ENCODE peak calls at places on chromosomes 3 and 15, in seven cellular contexts. F is neural progenitor cell, W is sciatic nerve, Z is NCI-H446 treated with DMSO at 0.1 percent for 48 hours, S is NCI-H2081, I is psoas muscle, N is GM04503. P is an unnamed sample.

GRCh38 chr15:64284037-64284436 is 71.9 kb downstream of the CSNK1G1 start:
- DNase-seq in F (no peak), W (no peak), N (no peak), Z (no peak), S (no peak), I (no peak), P (peak; percentile 67)

GRCh38 chr3:139944256-139944910 is 9.4 kb downstream of the CLSTN2 start:
- DNase-seq in W (no peak), Z (peak; percentile 22), F (no peak), S (no peak), N (no peak), I (no peak), P (no peak)

GRCh38 chr3:140355481-140355880 is 322.4 kb upstream of the TRIM42 start:
- DNase-seq in N (no peak), Z (no peak), W (no peak), F (no peak), I (no peak), S (no peak), P (no peak)

GRCh38 chr15:57340673-57341259 is 35.5 kb upstream of the CGNL1 start:
- DNase-seq in W (peak; percentile 73), I (no peak), S (peak; percentile 48), F (peak; percentile 70), Z (peak; percentile 12), N (no peak), P (peak; percentile 66)

GRCh38 chr3:133945696-133946095 is 50.0 kb upstream of the RAB6B start:
- DNase-seq in S (no peak), W (no peak), F (no peak), Z (no peak), N (no peak), I (no peak), P (no peak)

GRCh38 chr3:67228136-67228535 is 230.0 kb downstream of the KBTBD8 start:
- DNase-seq in S (no peak), Z (no peak), N (no peak), W (no peak), I (no peak), F (no peak), P (no peak)

GRCh38 chr3:108178676-108179075 is 43.5 kb downstream of the IFT57 start:
- DNase-seq in S (no peak), W (no peak), Z (no peak), N (no peak), I (no peak), F (no peak), P (peak; percentile 57)

GRCh38 chr3:184003187-184003967 is 14.3 kb downstream of the ABCC5 start:
- DNase-seq in N (peak; percentile 67), S (no peak), I (no peak), W (no peak), F (no peak), Z (no peak), P (peak; percentile 75)

GRCh38 chr15:88649286-88649733 is 10.5 kb downstream of the ISG20 start:
- DNase-seq in W (peak; percentile 85), N (peak; percentile 39), I (no peak), Z (no peak), F (no peak), S (no peak), P (peak; percentile 82)

GRCh38 chr3:139107424-139108252 is 62.9 kb upstream of the PRR23C start:
- DNase-seq in W (no peak), I (no peak), Z (no peak), N (no peak), F (no peak), S (no peak), P (no peak)

P was measured in GM23248.